ENCODE peak calls at places on chromosome 18, in nine cellular contexts. One of them, this sample, is unnamed.

GRCh38 chr18:6605115-6605869 is 124.2 kb upstream of the ARHGAP28 start:
- DNase-seq in aorta: no peak
- DNase-seq in hepatocyte: peak; percentile 15
- DNase-seq in adipocyte: peak; percentile 23
- DNase-seq in CD8-positive, alpha-beta T cell: no peak
- DNase-seq in cardiac muscle cell: peak; percentile 31
- DNase-seq in A549: no peak
- DNase-seq in PC-9: no peak
- DNase-seq in neuronal stem cell: no peak
- DNase-seq in this sample: no peak

GRCh38 chr18:26840965-26841364 is 24.5 kb downstream of the AQP4 start:
- DNase-seq in aorta: no peak
- DNase-seq in hepatocyte: no peak
- DNase-seq in adipocyte: no peak
- DNase-seq in CD8-positive, alpha-beta T cell: no peak
- DNase-seq in cardiac muscle cell: no peak
- DNase-seq in A549: no peak
- DNase-seq in PC-9: no peak
- DNase-seq in neuronal stem cell: no peak
- DNase-seq in this sample: no peak

GRCh38 chr18:11324956-11325873 is 175.8 kb upstream of the PIEZO2 start:
- DNase-seq in aorta: no peak
- DNase-seq in hepatocyte: no peak
- DNase-seq in adipocyte: peak; percentile 91
- DNase-seq in CD8-positive, alpha-beta T cell: no peak
- DNase-seq in cardiac muscle cell: peak; percentile 78
- DNase-seq in A549: no peak
- DNase-seq in PC-9: no peak
- DNase-seq in neuronal stem cell: no peak
- DNase-seq in this sample: peak; percentile 57

GRCh38 chr18:69648486-69648885 is 247.8 kb downstream of the DOK6 start:
- DNase-seq in aorta: no peak
- DNase-seq in hepatocyte: no peak
- DNase-seq in adipocyte: no peak
- DNase-seq in CD8-positive, alpha-beta T cell: no peak
- DNase-seq in cardiac muscle cell: no peak
- DNase-seq in A549: no peak
- DNase-seq in PC-9: no peak
- DNase-seq in neuronal stem cell: no peak
- DNase-seq in this sample: no peak

GRCh38 chr18:32373995-32374394 is 96.7 kb downstream of the GAREM1 start:
- DNase-seq in aorta: no peak
- DNase-seq in hepatocyte: peak; percentile 70
- DNase-seq in adipocyte: peak; percentile 29
- DNase-seq in CD8-positive, alpha-beta T cell: no peak
- DNase-seq in cardiac muscle cell: peak; percentile 75
- DNase-seq in A549: no peak
- DNase-seq in PC-9: peak; percentile 78
- DNase-seq in neuronal stem cell: no peak
- DNase-seq in this sample: peak; percentile 33

GRCh38 chr18:32553640-32554039 is 83.0 kb upstream of the GAREM1 start:
- DNase-seq in aorta: no peak
- DNase-seq in hepatocyte: no peak
- DNase-seq in adipocyte: no peak
- DNase-seq in CD8-positive, alpha-beta T cell: no peak
- DNase-seq in cardiac muscle cell: no peak
- DNase-seq in A549: no peak
- DNase-seq in PC-9: no peak
- DNase-seq in neuronal stem cell: no peak
- DNase-seq in this sample: no peak

GRCh38 chr18:61579581-61579980 is 246.4 kb downstream of the CDH20 start:
- DNase-seq in aorta: no peak
- DNase-seq in hepatocyte: no peak
- DNase-seq in adipocyte: peak; percentile 52
- DNase-seq in CD8-positive, alpha-beta T cell: no peak
- DNase-seq in cardiac muscle cell: no peak
- DNase-seq in A549: no peak
- DNase-seq in PC-9: no peak
- DNase-seq in neuronal stem cell: no peak
- DNase-seq in this sample: no peak

GRCh38 chr18:47248610-47249343 is 2.7 kb downstream of the SKOR2 start:
- DNase-seq in aorta: no peak
- DNase-seq in hepatocyte: no peak
- DNase-seq in adipocyte: no peak
- DNase-seq in CD8-positive, alpha-beta T cell: no peak
- DNase-seq in cardiac muscle cell: no peak
- DNase-seq in A549: no peak
- DNase-seq in PC-9: no peak
- DNase-seq in neuronal stem cell: no peak
- DNase-seq in this sample: no peak

GRCh38 chr18:23887493-23887892 is 127.1 kb upstream of the TTC39C start:
- DNase-seq in aorta: no peak
- DNase-seq in hepatocyte: no peak
- DNase-seq in adipocyte: no peak
- DNase-seq in CD8-positive, alpha-beta T cell: no peak
- DNase-seq in cardiac muscle cell: peak; percentile 74
- DNase-seq in A549: no peak
- DNase-seq in PC-9: no peak
- DNase-seq in neuronal stem cell: no peak
- DNase-seq in this sample: no peak

GRCh38 chr18:23523429-23524212 is 20.3 kb downstream of the RMC1 start:
- DNase-seq in aorta: peak; percentile 9
- DNase-seq in hepatocyte: no peak
- DNase-seq in adipocyte: peak; percentile 75
- DNase-seq in CD8-positive, alpha-beta T cell: no peak
- DNase-seq in cardiac muscle cell: no peak
- DNase-seq in A549: no peak
- DNase-seq in PC-9: no peak
- DNase-seq in neuronal stem cell: no peak
- DNase-seq in this sample: no peak

GRCh38 chr18:33611525-33612135 is 33.6 kb downstream of the ASXL3 start:
- DNase-seq in aorta: no peak
- DNase-seq in hepatocyte: no peak
- DNase-seq in adipocyte: no peak
- DNase-seq in CD8-positive, alpha-beta T cell: no peak
- DNase-seq in cardiac muscle cell: no peak
- DNase-seq in A549: no peak
- DNase-seq in PC-9: no peak
- DNase-seq in neuronal stem cell: no peak
- DNase-seq in this sample: no peak

GRCh38 chr18:59459352-59460059 is 100.4 kb upstream of the LMAN1 start:
- DNase-seq in aorta: no peak
- DNase-seq in hepatocyte: peak; percentile 62
- DNase-seq in adipocyte: peak; percentile 81
- DNase-seq in CD8-positive, alpha-beta T cell: no peak
- DNase-seq in cardiac muscle cell: peak; percentile 82
- DNase-seq in A549: peak; percentile 17
- DNase-seq in PC-9: peak; percentile 49
- DNase-seq in neuronal stem cell: no peak
- DNase-seq in this sample: no peak

GRCh38 chr18:46169464-46169941 is 65.3 kb downstream of the HAUS1 start:
- DNase-seq in aorta: no peak
- DNase-seq in hepatocyte: no peak
- DNase-seq in adipocyte: peak; percentile 60
- DNase-seq in CD8-positive, alpha-beta T cell: no peak
- DNase-seq in cardiac muscle cell: peak; percentile 83
- DNase-seq in A549: no peak
- DNase-seq in PC-9: peak; percentile 72
- DNase-seq in neuronal stem cell: no peak
- DNase-seq in this sample: no peak

GRCh38 chr18:45106331-45106774 is 425.7 kb downstream of the SETBP1 start:
- DNase-seq in aorta: no peak
- DNase-seq in hepatocyte: no peak
- DNase-seq in adipocyte: peak; percentile 31
- DNase-seq in CD8-positive, alpha-beta T cell: peak; percentile 5
- DNase-seq in cardiac muscle cell: peak; percentile 53
- DNase-seq in A549: no peak
- DNase-seq in PC-9: no peak
- DNase-seq in neuronal stem cell: no peak
- DNase-seq in this sample: no peak

GRCh38 chr18:68148862-68149261 is 566.0 kb downstream of the TMX3 start:
- DNase-seq in aorta: no peak
- DNase-seq in hepatocyte: no peak
- DNase-seq in adipocyte: no peak
- DNase-seq in CD8-positive, alpha-beta T cell: no peak
- DNase-seq in cardiac muscle cell: no peak
- DNase-seq in A549: no peak
- DNase-seq in PC-9: no peak
- DNase-seq in neuronal stem cell: peak; percentile 42
- DNase-seq in this sample: no peak

GRCh38 chr18:7205346-7205745 is 25.5 kb upstream of the LRRC30 start:
- DNase-seq in aorta: no peak
- DNase-seq in hepatocyte: no peak
- DNase-seq in adipocyte: peak; percentile 57
- DNase-seq in CD8-positive, alpha-beta T cell: no peak
- DNase-seq in cardiac muscle cell: peak; percentile 59
- DNase-seq in A549: no peak
- DNase-seq in PC-9: no peak
- DNase-seq in neuronal stem cell: no peak
- DNase-seq in this sample: no peak

GRCh38 chr18:3623769-3624545 is 174.0 kb downstream of the TGIF1 start:
- DNase-seq in aorta: peak; percentile 93
- DNase-seq in hepatocyte: peak; percentile 85
- DNase-seq in adipocyte: peak; percentile 96
- DNase-seq in CD8-positive, alpha-beta T cell: no peak
- DNase-seq in cardiac muscle cell: peak; percentile 97
- DNase-seq in A549: peak; percentile 69
- DNase-seq in PC-9: peak; percentile 98
- DNase-seq in neuronal stem cell: peak; percentile 83
- DNase-seq in this sample: peak; percentile 93
- H3K4me3 ChIP-seq in aorta: no peak overlapping the region
- H3K4me3 ChIP-seq in hepatocyte: no peak overlapping the region
- H3K4me3 ChIP-seq in adipocyte: peak overlapping the region; percentile 57
- H3K4me3 ChIP-seq in CD8-positive, alpha-beta T cell: no peak overlapping the region
- H3K4me3 ChIP-seq in cardiac muscle cell: no peak overlapping the region
- H3K4me3 ChIP-seq in A549: peak overlapping the region; percentile 32
- H3K4me3 ChIP-seq in PC-9: peak overlapping the region; percentile 58
- H3K4me3 ChIP-seq in neuronal stem cell: no peak overlapping the region
- H3K4me3 ChIP-seq in this sample: peak overlapping the region; percentile 20

DNA sequence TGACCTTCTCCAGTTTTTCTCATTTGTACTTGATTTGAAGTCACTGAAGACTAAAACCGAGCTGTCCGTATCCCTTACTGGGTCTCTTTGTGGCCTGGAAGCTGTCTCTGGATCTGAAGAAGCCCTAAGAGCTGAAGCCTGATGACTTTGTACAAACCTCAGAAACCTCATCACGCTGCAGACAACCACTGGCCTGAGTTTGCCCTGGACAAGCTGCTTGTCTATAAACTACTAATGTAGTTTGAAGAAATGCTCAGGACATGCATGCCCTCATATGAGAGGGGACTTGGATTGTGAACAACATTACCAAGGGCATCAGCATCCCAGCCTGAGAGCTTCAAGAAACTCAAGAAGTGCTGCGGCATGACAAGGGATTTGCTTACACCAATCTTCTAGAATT is 79.3 kb upstream of the CBLN2 start:
- DNase-seq in aorta: no peak
- DNase-seq in hepatocyte: no peak
- DNase-seq in adipocyte: no peak
- DNase-seq in CD8-positive, alpha-beta T cell: no peak
- DNase-seq in cardiac muscle cell: no peak
- DNase-seq in A549: no peak
- DNase-seq in PC-9: no peak
- DNase-seq in neuronal stem cell: no peak
- DNase-seq in this sample: no peak
- H3K4me3 ChIP-seq in aorta: no peak overlapping the region
- H3K4me3 ChIP-seq in hepatocyte: no peak overlapping the region
- H3K4me3 ChIP-seq in adipocyte: no peak overlapping the region
- H3K4me3 ChIP-seq in CD8-positive, alpha-beta T cell: no peak overlapping the region
- H3K4me3 ChIP-seq in cardiac muscle cell: no peak overlapping the region
- H3K4me3 ChIP-seq in A549: no peak overlapping the region
- H3K4me3 ChIP-seq in PC-9: no peak overlapping the region
- H3K4me3 ChIP-seq in neuronal stem cell: no peak overlapping the region
- H3K4me3 ChIP-seq in this sample: no peak overlapping the region

DNA sequence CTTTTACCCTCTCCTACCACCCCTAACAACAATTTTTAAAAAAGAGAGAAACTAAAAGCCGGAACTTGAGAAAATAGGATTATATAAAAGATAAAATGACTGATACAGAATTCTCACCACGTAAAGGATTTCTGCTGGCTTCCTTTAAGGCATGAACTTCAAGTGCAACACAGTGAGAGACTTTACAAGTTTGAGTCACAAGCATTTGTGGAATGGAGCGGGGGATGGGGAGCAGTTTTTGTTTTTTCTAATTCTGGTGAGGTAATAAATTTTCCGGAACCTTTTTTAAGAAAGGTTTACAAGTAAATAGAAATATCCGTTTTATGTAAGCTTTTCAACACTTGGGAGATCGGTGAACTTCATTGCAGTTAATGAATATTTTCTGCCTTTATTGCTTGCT is 1.8 kb upstream of the CDH2 start:
- DNase-seq in aorta: no peak
- DNase-seq in hepatocyte: peak; percentile 34
- DNase-seq in adipocyte: peak; percentile 47
- DNase-seq in CD8-positive, alpha-beta T cell: no peak
- DNase-seq in cardiac muscle cell: no peak
- DNase-seq in A549: no peak
- DNase-seq in PC-9: no peak
- DNase-seq in neuronal stem cell: no peak
- DNase-seq in this sample: no peak
- H3K4me3 ChIP-seq in aorta: peak overlapping the region; percentile 64
- H3K4me3 ChIP-seq in hepatocyte: peak overlapping the region; percentile 81
- H3K4me3 ChIP-seq in adipocyte: peak overlapping the region; percentile 84
- H3K4me3 ChIP-seq in CD8-positive, alpha-beta T cell: no peak overlapping the region
- H3K4me3 ChIP-seq in cardiac muscle cell: peak overlapping the region; percentile 91
- H3K4me3 ChIP-seq in A549: peak overlapping the region; percentile 83
- H3K4me3 ChIP-seq in PC-9: no peak overlapping the region
- H3K4me3 ChIP-seq in neuronal stem cell: no peak overlapping the region
- H3K4me3 ChIP-seq in this sample: peak overlapping the region; percentile 86

GRCh38 chr18:75916641-75916982 is 489.1 kb upstream of the SMIM21 start:
- DNase-seq in aorta: no peak
- DNase-seq in hepatocyte: no peak
- DNase-seq in adipocyte: no peak
- DNase-seq in CD8-positive, alpha-beta T cell: no peak
- DNase-seq in cardiac muscle cell: no peak
- DNase-seq in A549: no peak
- DNase-seq in PC-9: no peak
- DNase-seq in neuronal stem cell: no peak
- DNase-seq in this sample: no peak

DNA sequence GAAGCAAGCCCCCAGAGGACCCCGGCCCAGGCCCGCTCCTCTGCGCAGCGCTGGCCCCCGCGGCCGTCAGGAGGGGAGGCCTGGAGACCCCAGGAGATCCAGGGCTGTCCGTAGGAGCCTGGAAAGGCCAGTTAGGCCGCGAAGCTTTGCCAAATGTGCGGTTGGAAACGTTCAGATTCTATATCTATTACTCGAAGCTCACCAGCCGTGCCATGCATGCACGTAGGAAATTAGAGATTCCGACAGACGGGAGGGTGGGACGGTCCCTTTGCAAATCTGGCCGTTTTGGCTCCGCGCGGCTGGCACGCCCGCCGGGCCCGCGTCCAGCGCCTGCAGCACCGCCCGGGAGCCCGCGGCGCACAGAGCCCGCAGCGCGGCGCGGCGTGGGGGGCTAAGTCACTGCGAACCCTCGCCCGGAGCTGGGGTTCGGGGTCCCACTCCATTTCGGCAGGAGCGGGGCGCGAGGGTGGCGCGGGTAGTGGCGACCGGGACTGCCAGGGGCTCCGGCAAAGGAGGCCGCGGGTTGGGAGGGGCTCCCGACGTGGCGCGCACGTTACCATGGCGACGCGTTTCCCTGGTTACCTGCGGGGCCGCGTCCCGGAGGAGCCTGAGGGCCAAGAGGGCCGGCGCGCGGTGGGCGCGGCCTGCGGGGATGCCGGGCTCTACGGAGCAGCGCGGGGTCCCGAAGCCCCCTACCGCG is 488.6 kb upstream of the SMIM21 start:
- DNase-seq in aorta: peak; percentile 79
- DNase-seq in hepatocyte: peak; percentile 72
- DNase-seq in adipocyte: no peak
- DNase-seq in CD8-positive, alpha-beta T cell: no peak
- DNase-seq in cardiac muscle cell: peak; percentile 9
- DNase-seq in A549: no peak
- DNase-seq in PC-9: no peak
- DNase-seq in neuronal stem cell: peak; percentile 84
- DNase-seq in this sample: no peak
- H3K4me3 ChIP-seq in aorta: peak overlapping the region; percentile 50
- H3K4me3 ChIP-seq in hepatocyte: peak overlapping the region; percentile 55
- H3K4me3 ChIP-seq in adipocyte: peak overlapping the region; percentile 68
- H3K4me3 ChIP-seq in CD8-positive, alpha-beta T cell: no peak overlapping the region
- H3K4me3 ChIP-seq in cardiac muscle cell: peak overlapping the region; percentile 51
- H3K4me3 ChIP-seq in A549: no peak overlapping the region
- H3K4me3 ChIP-seq in PC-9: no peak overlapping the region
- H3K4me3 ChIP-seq in neuronal stem cell: peak overlapping the region; percentile 88
- H3K4me3 ChIP-seq in this sample: peak overlapping the region; percentile 42

This sample was measured in skeletal muscle cell.